ENCODE peak calls at places on chromosome 19, in six cellular contexts. J is IMR-90, M is uterus, N is transverse colon, I is heart left ventricle, G is sigmoid colon. O is an unnamed sample.

GRCh38 chr19:43639507-43640423 is at the start of gene CADM4:
- DNase-seq in J (no peak), M (peak), N (peak), I (no peak), G (peak), O (peak)

GRCh38 chr19:54186934-54187381 is 2.4 kb downstream of the MBOAT7 start:
- DNase-seq in J (no peak), M (no peak), N (peak), I (no peak), G (no peak), O (no peak)

GRCh38 chr19:1408300-1409203 is 1.2 kb downstream of the DAZAP1 start:
- DNase-seq in J (peak), M (no peak), N (peak), I (peak), G (peak), O (peak)

GRCh38 chr19:53193534-53194222 is 520 bp upstream of the ZNF665 start:
- DNase-seq in J (no peak), M (no peak), N (no peak), I (no peak), G (no peak), O (no peak)

GRCh38 chr19:18999896-19000620 is 33.3 kb downstream of the SUGP2 start:
- DNase-seq in J (peak), M (no peak), N (no peak), I (no peak), G (no peak), O (no peak)

GRCh38 chr19:30011051-30011578 is 69.1 kb downstream of the URI1 start:
- DNase-seq in J (no peak), M (no peak), N (no peak), I (no peak), G (no peak), O (peak)

GRCh38 chr19:46351241-46352041 is 4.6 kb downstream of the PPP5C start:
- DNase-seq in J (peak), M (peak), N (peak), I (peak), G (peak), O (peak)

GRCh38 chr19:31261651-31262331 is 87.4 kb downstream of the TSHZ3 start:
- DNase-seq in J (peak), M (peak), N (no peak), I (no peak), G (no peak), O (no peak)

GRCh38 chr19:7373862-7374261 is 25.1 kb downstream of the ARHGEF18 start:
- DNase-seq in J (no peak), M (no peak), N (peak), I (no peak), G (no peak), O (no peak)

GRCh38 chr19:28294395-28294794 is 918.6 kb downstream of the UQCRFS1 start:
- DNase-seq in J (no peak), M (no peak), N (peak), I (peak), G (no peak), O (no peak)

GRCh38 chr19:57560049-57560491 is 407 bp upstream of the ZNF550 start:
- DNase-seq in J (peak), M (peak), N (no peak), I (peak), G (no peak), O (peak)

GRCh38 chr19:11196406-11197287 is 698 bp downstream of the KANK2 start:
- DNase-seq in J (peak), M (peak), N (peak), I (peak), G (peak), O (peak)

GRCh38 chr19:57437931-57438330 is 2.8 kb downstream of the ZNF749 start:
- DNase-seq in J (peak), M (no peak), N (no peak), I (no peak), G (no peak), O (no peak)

GRCh38 chr19:40445006-40445312 is 824 bp upstream of the SERTAD3 start:
- DNase-seq in J (no peak), M (no peak), N (no peak), I (no peak), G (no peak), O (no peak)

GRCh38 chr19:1823539-1824251 is 11.6 kb upstream of the ATP8B3 start:
- DNase-seq in J (no peak), M (no peak), N (no peak), I (no peak), G (no peak), O (no peak)

GRCh38 chr19:35742121-35742724 is at the start of gene IGFLR1:
- DNase-seq in J (no peak), M (no peak), N (peak), I (peak), G (no peak), O (peak)
- H3K4me3 ChIP-seq in J (no peak), M (peak), N (no peak), I (peak), G (peak), O (no peak)

GRCh38 chr19:37317403-37318209 is 53.3 kb upstream of the ZNF527 start:
- DNase-seq in J (peak), M (peak), N (peak), I (peak), G (peak), O (peak)
- TF ChIP-seq POLR2A in J (peak), M (peak), N (peak), I (peak), G (peak), O (peak)

GRCh38 chr19:13790354-13790753 is 4.9 kb upstream of the ZSWIM4 start:
- DNase-seq in J (no peak), M (no peak), N (no peak), I (no peak), G (no peak), O (no peak)
- H3K27ac ChIP-seq in J (no peak), M (no peak), N (no peak), I (no peak), G (no peak), O (no peak)

DNA sequence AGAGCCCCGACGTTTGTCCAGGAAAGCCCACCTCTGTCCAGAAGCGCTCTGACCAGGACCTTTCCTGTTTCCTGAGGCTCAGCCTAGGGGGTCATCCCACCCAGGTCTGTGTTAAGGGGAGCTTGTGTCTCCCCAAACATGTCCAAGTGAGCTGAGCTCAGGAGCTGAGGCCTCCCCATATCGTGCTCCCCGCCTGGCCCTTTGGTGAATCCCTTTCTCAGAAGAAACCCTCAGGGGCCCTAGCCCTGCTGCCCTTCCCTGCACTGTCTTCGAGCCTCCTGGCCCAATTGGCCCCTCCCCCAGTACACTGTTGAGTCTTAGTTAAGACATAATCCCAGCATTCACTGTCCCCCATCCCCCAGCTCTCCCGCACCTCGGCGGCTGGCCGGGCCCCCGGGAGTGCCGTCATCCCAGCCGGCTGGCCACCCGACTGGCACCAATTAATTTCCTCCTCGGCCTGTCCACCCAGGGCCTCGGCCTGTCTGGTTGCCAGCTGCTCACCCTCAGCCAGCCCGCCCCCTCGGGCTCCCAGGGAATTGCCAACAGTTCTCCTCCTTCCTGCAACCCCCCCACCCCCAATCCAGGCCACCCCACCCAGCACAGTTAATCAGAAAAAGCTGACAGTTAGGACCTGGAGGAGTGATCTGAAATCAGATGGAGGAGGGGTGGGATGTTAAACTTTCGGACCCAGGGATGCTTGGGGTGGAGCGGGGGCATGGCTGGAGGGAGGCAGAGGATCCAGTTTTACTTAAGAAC is 13.6 kb downstream of the IER2 start:
- DNase-seq in J (peak), M (peak), N (peak), I (peak), G (peak), O (peak)
- H3K4me3 ChIP-seq in J (no peak), M (peak), N (peak), I (peak), G (peak), O (no peak)

DNA sequence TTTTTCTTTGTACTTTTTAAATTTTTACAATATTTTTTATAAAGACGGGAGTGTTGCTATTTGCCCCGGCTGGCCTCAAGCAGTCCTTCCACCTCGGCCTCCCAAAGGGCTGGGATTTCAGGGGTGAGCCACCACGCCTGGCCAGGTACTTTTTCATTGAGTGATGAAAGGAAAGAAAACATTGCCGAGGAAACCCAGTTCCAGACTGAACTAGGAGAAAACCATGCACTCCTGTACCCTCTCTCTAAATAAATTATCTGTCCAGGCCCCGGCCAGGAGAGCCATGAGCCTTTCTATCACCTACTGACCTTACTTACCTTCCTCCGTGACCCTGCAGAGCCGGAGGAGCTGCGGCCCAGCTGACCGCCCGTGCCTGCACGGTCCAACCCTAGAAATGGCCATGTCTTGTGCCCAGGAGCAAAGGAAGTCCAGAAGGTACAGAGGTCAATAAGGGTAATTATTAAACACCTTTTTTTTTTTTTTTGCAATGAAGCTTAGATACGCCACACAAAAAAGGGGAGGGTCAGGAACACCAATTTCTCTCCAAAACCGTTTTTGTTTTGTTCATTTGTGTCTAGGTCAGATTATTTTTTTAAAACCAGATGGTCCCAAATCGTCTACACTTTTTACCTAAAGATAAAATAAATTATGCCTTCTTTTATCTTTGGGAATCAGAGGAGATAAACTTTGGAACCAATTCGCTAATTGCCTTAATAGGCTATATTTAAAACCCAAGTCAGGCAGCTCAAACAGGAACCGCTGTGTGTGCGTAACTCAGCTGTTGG is at the start of gene SLC7A9:
- DNase-seq in J (no peak), M (no peak), N (no peak), I (no peak), G (peak), O (no peak)
- TF ChIP-seq POLR2A in J (no peak), M (no peak), N (no peak), I (no peak), G (no peak), O (no peak)

DNA sequence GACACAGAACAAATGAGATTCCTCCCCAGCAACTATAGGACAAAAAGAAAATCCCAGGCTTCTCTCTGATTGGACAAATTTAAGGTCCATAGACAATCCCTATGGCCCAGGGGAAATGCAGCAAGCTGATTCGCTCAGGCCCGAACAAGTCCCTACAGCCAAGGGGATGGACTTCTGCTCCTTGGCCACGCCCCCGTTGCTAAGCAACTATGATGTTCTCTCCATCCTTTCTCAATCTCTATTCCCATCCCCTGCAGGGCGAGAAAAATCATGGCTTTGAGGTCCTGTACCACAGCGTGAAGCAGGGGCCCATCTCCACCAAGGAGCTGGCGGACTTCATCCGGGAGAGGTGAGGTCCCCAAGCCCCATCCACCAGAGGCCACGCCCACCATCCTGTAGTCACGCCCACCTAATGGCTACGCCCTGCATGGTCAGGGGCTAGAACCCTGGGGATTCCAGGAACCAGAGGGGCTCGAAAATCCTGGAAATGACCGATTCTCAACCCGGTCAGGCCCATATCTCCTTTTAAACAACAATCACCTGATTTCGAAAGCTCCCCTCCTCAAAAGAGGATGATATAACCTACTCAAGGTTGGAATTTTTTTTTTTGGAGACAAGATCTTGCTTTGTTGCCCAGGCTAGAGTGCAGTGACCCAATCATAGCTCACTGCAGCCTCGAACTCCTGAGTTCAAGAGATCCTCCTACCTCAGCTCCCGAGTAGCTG is 11.4 kb downstream of the FCHO1 start:
- DNase-seq in J (peak), M (no peak), N (peak), I (no peak), G (no peak), O (no peak)
- H3K27ac ChIP-seq in J (no peak), M (no peak), N (no peak), I (no peak), G (no peak), O (no peak)

GRCh38 chr19:42285988-42286348 is 16.0 kb upstream of the PRR19 start:
- DNase-seq in J (no peak), M (no peak), N (no peak), I (no peak), G (peak), O (no peak)
- H3K4me3 ChIP-seq in J (no peak), M (peak), N (no peak), I (peak), G (no peak), O (peak)

O was measured in thyroid gland.